ENCODE peak calls at places on chromosome 9, in seven cellular contexts. S is H1, D is HCT116, I is HepG2, T is SK-N-SH, B is GM12878, V is K562. Q is an unnamed sample.
A peak's percentile ranks its signal among the peaks of the same experiment; 100 is the strongest.

GRCh38 chr9:93829271-93830223 is 125.6 kb downstream of the BARX1 start:
- DNase-seq in V (no peak), B (no peak), D (no peak), S (no peak), T (peak; percentile 2), I (no peak), Q (no peak)

GRCh38 chr9:35697486-35697885 is 7.8 kb upstream of the TPM2 start:
- DNase-seq in T (no peak), S (no peak), D (no peak), V (no peak), I (no peak), B (no peak), Q (no peak)

GRCh38 chr9:71774917-71775316 is 6.6 kb upstream of the CEMIP2 start:
- DNase-seq in S (no peak), B (no peak), D (no peak), T (no peak), V (no peak), I (no peak), Q (no peak)

GRCh38 chr9:91006046-91006445 is 204.4 kb downstream of the SYK start:
- DNase-seq in V (no peak), T (no peak), D (no peak), I (no peak), B (no peak), S (no peak), Q (no peak)

GRCh38 chr9:93825348-93826115 is 129.6 kb downstream of the BARX1 start:
- DNase-seq in T (peak; percentile 4), I (no peak), V (peak; percentile 3), D (no peak), B (no peak), S (no peak), Q (no peak)

GRCh38 chr9:115262952-115263351 is 145.0 kb upstream of the TNC start:
- DNase-seq in D (no peak), V (no peak), T (peak; percentile 6), I (no peak), B (no peak), S (no peak), Q (no peak)

GRCh38 chr9:113492343-113493079 is 29.0 kb downstream of the RGS3 start:
- DNase-seq in V (no peak), I (no peak), D (no peak), B (no peak), T (no peak), S (no peak), Q (no peak)

GRCh38 chr9:131868766-131869165 is 128.9 kb upstream of the RAPGEF1 start:
- DNase-seq in I (no peak), S (no peak), V (no peak), B (no peak), D (no peak), T (peak; percentile 88), Q (no peak)

GRCh38 chr9:123368023-123368422 is 12.0 kb downstream of the CRB2 start:
- DNase-seq in S (no peak), I (no peak), V (no peak), D (no peak), B (no peak), T (no peak), Q (peak; percentile 80)

GRCh38 chr9:97518909-97519307 is 17.4 kb downstream of the TMOD1 start:
- DNase-seq in I (no peak), B (no peak), T (no peak), V (peak; percentile 59), S (no peak), D (no peak), Q (peak; percentile 49)

GRCh38 chr9:122777935-122778671 is 10.6 kb upstream of the OR5C1 start:
- DNase-seq in T (no peak), S (no peak), B (no peak), D (no peak), I (no peak), V (no peak), Q (peak; percentile 40)

GRCh38 chr9:33737811-33738606 is 57.4 kb upstream of the PRSS3 start:
- DNase-seq in S (no peak), T (peak; percentile 59), V (peak; percentile 23), B (no peak), D (peak; percentile 64), I (peak; percentile 56), Q (peak; percentile 67)

GRCh38 chr9:133347515-133347984 is 381 bp downstream of the MED22 start:
- DNase-seq in V (peak; percentile 83), B (peak; percentile 28), T (peak; percentile 90), D (no peak), I (no peak), S (no peak), Q (peak; percentile 54)

GRCh38 chr9:127977877-127978647 is 2.7 kb downstream of the EEIG1 start:
- DNase-seq in D (no peak), T (no peak), I (no peak), V (peak; percentile 64), B (no peak), S (no peak), Q (no peak)

GRCh38 chr9:36847781-36848673 is 186.0 kb downstream of the PAX5 start:
- DNase-seq in T (no peak), D (no peak), I (no peak), V (no peak), B (no peak), S (no peak), Q (no peak)

GRCh38 chr9:5876711-5877110 is 14.0 kb upstream of the MLANA start:
- DNase-seq in D (no peak), I (no peak), T (no peak), V (peak; percentile 50), S (no peak), B (no peak), Q (no peak)

GRCh38 chr9:93467462-93467861 is 14.1 kb upstream of the FAM120AOS start:
- DNase-seq in B (no peak), S (no peak), T (no peak), V (no peak), I (no peak), D (no peak), Q (no peak)

GRCh38 chr9:133163559-133164208 is at the start of gene GBGT1:
- DNase-seq in S (no peak), B (no peak), D (no peak), T (peak; percentile 90), I (no peak), V (peak; percentile 85), Q (no peak)

GRCh38 chr9:108049671-108050494 is 560.3 kb upstream of the KLF4 start:
- DNase-seq in S (no peak), V (no peak), T (no peak), D (no peak), I (no peak), B (no peak), Q (no peak)

DNA sequence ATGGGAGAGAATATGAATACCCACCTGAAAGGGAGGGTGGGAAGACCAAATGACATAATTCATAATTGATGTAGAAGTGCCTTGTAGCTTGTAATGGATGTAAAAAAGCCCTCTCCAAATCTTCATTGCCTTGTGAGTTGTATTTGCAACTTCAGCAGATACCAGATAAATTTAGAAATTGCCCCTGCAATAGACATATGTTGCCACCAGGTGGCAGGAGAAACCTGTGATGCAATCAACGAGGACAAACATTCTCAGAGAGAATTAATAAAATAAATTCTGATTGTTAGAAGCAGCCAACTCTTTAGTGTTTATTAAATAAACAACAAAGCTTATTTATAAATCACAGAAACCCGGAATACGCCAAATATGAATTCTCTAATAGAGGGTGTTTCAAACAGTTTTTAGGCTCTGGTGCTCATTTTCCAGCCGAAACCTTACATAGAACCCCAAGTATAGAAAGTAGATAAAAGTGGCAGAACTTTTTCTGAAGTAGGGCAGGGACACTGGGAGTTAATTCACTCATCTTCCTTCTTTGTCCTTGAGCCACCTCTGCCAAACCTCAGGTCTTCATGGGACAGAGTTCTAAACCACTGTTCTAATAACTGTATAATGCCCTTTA is 147.8 kb downstream of the TMEM38B start:
- DNase-seq in B (peak; percentile 3), D (peak; percentile 18), V (peak; percentile 55), S (no peak), I (peak; percentile 16), T (peak; percentile 48), Q (no peak)
- TF ChIP-seq JUND in B (no peak), D (no peak), V (no peak), S (peak; percentile 50), I (no peak), T (no peak), Q (no peak)

GRCh38 chr9:104503963-104504362 is at the start of gene OR13F1:
- DNase-seq in B (no peak), V (no peak), D (no peak), I (no peak), S (no peak), T (no peak), Q (no peak)

GRCh38 chr9:104503440-104503839 is 623 bp upstream of the OR13F1 start:
- DNase-seq in T (no peak), I (no peak), D (no peak), S (no peak), B (no peak), V (no peak), Q (no peak)

DNA sequence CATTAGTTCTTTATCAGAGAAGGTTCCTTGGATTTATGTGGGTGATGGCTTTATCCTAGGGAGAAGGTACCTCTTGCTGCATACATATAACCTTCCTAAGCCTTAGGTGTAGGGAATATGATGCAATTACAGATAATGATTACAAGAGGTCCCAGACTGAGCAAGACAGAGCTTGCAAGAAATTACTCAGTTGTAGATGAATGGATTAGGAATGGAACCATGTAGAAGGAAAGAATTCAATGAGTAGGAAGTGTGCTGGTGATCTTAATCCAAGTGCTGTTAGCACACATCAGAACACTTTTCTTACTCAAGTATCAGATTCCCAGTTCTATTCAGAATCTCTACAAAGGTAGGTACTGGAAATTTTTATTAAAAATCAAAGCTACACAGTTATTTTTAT is 2.5 kb downstream of the OR13F1 start:
- DNase-seq in B (no peak), S (no peak), T (no peak), I (no peak), V (no peak), D (no peak), Q (no peak)
- TF ChIP-seq JUND in B (no peak), S (no peak), T (no peak), I (no peak), V (no peak), D (no peak), Q (no peak)

GRCh38 chr9:88034964-88035363 is 60.6 kb upstream of the CDK20 start:
- DNase-seq in S (no peak), T (no peak), V (no peak), I (no peak), D (no peak), B (no peak), Q (no peak)
- TF ChIP-seq JUND in S (no peak), T (no peak), V (no peak), I (no peak), D (no peak), B (no peak), Q (no peak)

DNA sequence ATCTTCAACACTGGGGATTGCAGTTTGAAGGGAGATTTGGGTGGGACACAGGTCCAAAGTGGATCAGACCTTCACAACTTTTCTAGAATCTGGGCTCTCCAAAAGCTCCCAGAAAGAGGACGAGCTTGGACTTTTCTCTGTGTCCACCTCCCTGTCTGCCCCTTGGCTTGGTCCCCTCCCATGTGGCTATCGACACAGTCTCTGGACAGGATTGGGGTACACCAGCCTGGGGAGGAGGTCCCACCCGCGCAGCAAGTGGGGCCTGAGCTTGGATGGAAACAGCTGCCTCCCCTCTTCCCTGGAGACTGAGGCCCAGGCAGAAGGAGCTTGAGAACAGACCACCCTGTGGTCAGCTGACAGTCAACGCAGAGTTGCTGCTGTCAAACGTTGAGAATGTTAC is 84.6 kb upstream of the FCN1 start:
- DNase-seq in S (no peak), B (no peak), I (no peak), V (no peak), D (no peak), T (no peak), Q (no peak)
- TF ChIP-seq JUND in S (no peak), B (no peak), I (no peak), V (no peak), D (no peak), T (no peak), Q (no peak)